ENCODE peak calls at places on chromosomes 6 and 20, in four cellular contexts. D, B, G and A are unnamed samples.

GRCh38 chr20:57122481-57123138 is 143.8 kb downstream of the BMP7 start:
- DNase-seq in D (no peak), B (no peak), G (no peak), A (no peak)

GRCh38 chr6:106560966-106561740 is 68.1 kb downstream of the RTN4IP1 start:
- DNase-seq in D (peak), B (no peak), G (no peak), A (no peak)

GRCh38 chr6:53623497-53623896 is 42.1 kb downstream of the KLHL31 start:
- DNase-seq in D (peak), B (no peak), G (no peak), A (no peak)

GRCh38 chr6:119890470-119890869 is 540.9 kb upstream of the MAN1A1 start:
- DNase-seq in D (peak), B (no peak), G (no peak), A (no peak)

GRCh38 chr6:160139420-160139851 is 17.8 kb downstream of the SLC22A1 start:
- DNase-seq in D (peak), B (no peak), G (no peak), A (no peak)

GRCh38 chr6:23522751-23523527 is 603.1 kb upstream of the NRSN1 start:
- DNase-seq in D (no peak), B (no peak), G (no peak), A (no peak)

GRCh38 chr6:156972145-156972544 is 195.0 kb downstream of the ARID1B start:
- DNase-seq in D (no peak), B (no peak), G (no peak), A (no peak)

GRCh38 chr6:43575105-43575771 is 600 bp downstream of the XPO5 start:
- DNase-seq in D (peak), B (peak), G (no peak), A (no peak)

GRCh38 chr6:7991992-7992815 is 72.0 kb downstream of the BLOC1S5 start:
- DNase-seq in D (peak), B (no peak), G (no peak), A (no peak)

GRCh38 chr6:139881251-139881650 is 506.8 kb upstream of the CITED2 start:
- DNase-seq in D (no peak), B (no peak), G (peak), A (no peak)

GRCh38 chr6:101083533-101084172 is 202.5 kb upstream of the ASCC3 start:
- DNase-seq in D (peak), B (no peak), G (peak), A (no peak)

GRCh38 chr20:62709537-62709905 is 885 bp downstream of the NTSR1 start:
- DNase-seq in D (no peak), B (peak), G (no peak), A (peak)

GRCh38 chr6:168495133-168495532 is 54.1 kb downstream of the SMOC2 start:
- DNase-seq in D (no peak), B (no peak), G (no peak), A (no peak)

GRCh38 chr20:51750037-51750769 is 18.0 kb downstream of the ATP9A start:
- DNase-seq in D (peak), B (peak), G (peak), A (peak)

GRCh38 chr6:105431226-105431625 is 28.3 kb upstream of the PREP start:
- DNase-seq in D (peak), B (no peak), G (peak), A (no peak)

GRCh38 chr6:113882341-113882740 is 25.2 kb downstream of the MARCKS start:
- DNase-seq in D (no peak), B (no peak), G (no peak), A (no peak)

GRCh38 chr6:124434416-124434815 is 527.8 kb upstream of the RNF217 start:
- DNase-seq in D (no peak), B (no peak), G (no peak), A (no peak)

GRCh38 chr6:90204327-90204726 is 92.3 kb downstream of the BACH2 start:
- DNase-seq in D (peak), B (no peak), G (no peak), A (no peak)

GRCh38 chr6:70108230-70108629 is 194.7 kb downstream of the COL9A1 start:
- DNase-seq in D (peak), B (no peak), G (peak), A (no peak)

GRCh38 chr20:8067082-8067481 is 47.5 kb upstream of the TMX4 start:
- DNase-seq in D (no peak), B (no peak), G (no peak), A (no peak)

GRCh38 chr6:144063246-144063743 is 32.1 kb downstream of the SF3B5 start:
- DNase-seq in D (no peak), B (no peak), G (peak), A (no peak)

GRCh38 chr20:25283221-25283951 is 35.5 kb downstream of the PYGB start:
- DNase-seq in D (no peak), B (no peak), G (no peak), A (no peak)

GRCh38 chr6:11732036-11732545 is 46.5 kb downstream of the ADTRP start:
- DNase-seq in D (peak), B (peak), G (no peak), A (no peak)

GRCh38 chr20:45407067-45407745 is 883 bp upstream of the DBNDD2 start:
- DNase-seq in D (no peak), B (peak), G (no peak), A (no peak)

GRCh38 chr20:47355489-47356219 is 845 bp downstream of the ZMYND8 start:
- DNase-seq in D (no peak), B (no peak), G (no peak), A (no peak)

GRCh38 chr6:90523779-90524310 is 63.0 kb downstream of the MAP3K7 start:
- DNase-seq in D (no peak), B (no peak), G (no peak), A (no peak)

GRCh38 chr20:2558581-2559301 is 22.4 kb downstream of the TMC2 start:
- DNase-seq in D (peak), B (no peak), G (no peak), A (no peak)

GRCh38 chr20:48621256-48622078 is 206.3 kb downstream of the PREX1 start:
- DNase-seq in D (peak), B (no peak), G (no peak), A (no peak)

GRCh38 chr6:51415501-51415900 is 596.8 kb downstream of the TFAP2B start:
- DNase-seq in D (no peak), B (no peak), G (no peak), A (no peak)